ENCODE peak calls at places on chromosomes 5 and 9, in ten cellular contexts. One of them, this sample, is unnamed.
A peak's percentile ranks its signal among the peaks of the same experiment; 100 is the strongest.

GRCh38 chr9:109939698-109940342 is 159.8 kb downstream of the PALM2AKAP2 start:
- DNase-seq in SJSA1: no peak
- DNase-seq in stimulated activated CD4-positive, alpha-beta T cell treated with anti-CD3 and anti-CD28 coated beads, Interleukin-2, amount 100 ng/mL, for 4 hours: no peak
- DNase-seq in activated CD4-positive, alpha-beta memory T cell treated with anti-CD3 and anti-CD28 coated beads for 36 hours: no peak
- DNase-seq in activated CD4-positive, alpha-beta T cell treated with anti-CD3 and anti-CD28 coated beads for 48 hours: no peak
- DNase-seq in Kasumi-1: no peak
- DNase-seq in head of caudate nucleus: no peak
- DNase-seq in Panc1: no peak
- DNase-seq in activated T-helper 1 cell treated with Interleukin-2 at 50 U/mL for 16 hours: no peak
- DNase-seq in activated naive CD4-positive, alpha-beta T cell treated with anti-CD3 and anti-CD28 coated beads, Interleukin-2, amount 50 U/mL, for 16 hours: no peak
- DNase-seq in this sample: no peak

GRCh38 chr5:137304227-137304874 is 194.8 kb downstream of the SPOCK1 start:
- DNase-seq in activated CD4-positive, alpha-beta T cell treated with anti-CD3 and anti-CD28 coated beads for 48 hours: no peak
- DNase-seq in Panc1: no peak
- DNase-seq in Kasumi-1: no peak
- DNase-seq in stimulated activated CD4-positive, alpha-beta T cell treated with anti-CD3 and anti-CD28 coated beads, Interleukin-2, amount 100 ng/mL, for 4 hours: no peak
- DNase-seq in head of caudate nucleus: no peak
- DNase-seq in activated T-helper 1 cell treated with Interleukin-2 at 50 U/mL for 16 hours: no peak
- DNase-seq in SJSA1: no peak
- DNase-seq in activated naive CD4-positive, alpha-beta T cell treated with anti-CD3 and anti-CD28 coated beads, Interleukin-2, amount 50 U/mL, for 16 hours: no peak
- DNase-seq in activated CD4-positive, alpha-beta memory T cell treated with anti-CD3 and anti-CD28 coated beads for 36 hours: no peak
- DNase-seq in this sample: no peak

GRCh38 chr5:173777149-173777548 is 111.0 kb upstream of the CPEB4 start:
- DNase-seq in activated T-helper 1 cell treated with Interleukin-2 at 50 U/mL for 16 hours: no peak
- DNase-seq in activated CD4-positive, alpha-beta memory T cell treated with anti-CD3 and anti-CD28 coated beads for 36 hours: no peak
- DNase-seq in SJSA1: no peak
- DNase-seq in head of caudate nucleus: no peak
- DNase-seq in activated CD4-positive, alpha-beta T cell treated with anti-CD3 and anti-CD28 coated beads for 48 hours: no peak
- DNase-seq in Panc1: no peak
- DNase-seq in activated naive CD4-positive, alpha-beta T cell treated with anti-CD3 and anti-CD28 coated beads, Interleukin-2, amount 50 U/mL, for 16 hours: no peak
- DNase-seq in stimulated activated CD4-positive, alpha-beta T cell treated with anti-CD3 and anti-CD28 coated beads, Interleukin-2, amount 100 ng/mL, for 4 hours: no peak
- DNase-seq in Kasumi-1: no peak
- DNase-seq in this sample: no peak

GRCh38 chr5:100406640-100407039 is 128.5 kb upstream of the FAM174A start:
- DNase-seq in SJSA1: no peak
- DNase-seq in Panc1: no peak
- DNase-seq in activated CD4-positive, alpha-beta T cell treated with anti-CD3 and anti-CD28 coated beads for 48 hours: no peak
- DNase-seq in stimulated activated CD4-positive, alpha-beta T cell treated with anti-CD3 and anti-CD28 coated beads, Interleukin-2, amount 100 ng/mL, for 4 hours: no peak
- DNase-seq in activated CD4-positive, alpha-beta memory T cell treated with anti-CD3 and anti-CD28 coated beads for 36 hours: no peak
- DNase-seq in head of caudate nucleus: no peak
- DNase-seq in activated T-helper 1 cell treated with Interleukin-2 at 50 U/mL for 16 hours: no peak
- DNase-seq in activated naive CD4-positive, alpha-beta T cell treated with anti-CD3 and anti-CD28 coated beads, Interleukin-2, amount 50 U/mL, for 16 hours: no peak
- DNase-seq in Kasumi-1: no peak
- DNase-seq in this sample: no peak

GRCh38 chr5:131854134-131854533 is 57.3 kb upstream of the FNIP1 start:
- DNase-seq in head of caudate nucleus: no peak
- DNase-seq in stimulated activated CD4-positive, alpha-beta T cell treated with anti-CD3 and anti-CD28 coated beads, Interleukin-2, amount 100 ng/mL, for 4 hours: no peak
- DNase-seq in SJSA1: no peak
- DNase-seq in activated naive CD4-positive, alpha-beta T cell treated with anti-CD3 and anti-CD28 coated beads, Interleukin-2, amount 50 U/mL, for 16 hours: no peak
- DNase-seq in activated CD4-positive, alpha-beta memory T cell treated with anti-CD3 and anti-CD28 coated beads for 36 hours: no peak
- DNase-seq in Panc1: no peak
- DNase-seq in Kasumi-1: no peak
- DNase-seq in activated T-helper 1 cell treated with Interleukin-2 at 50 U/mL for 16 hours: no peak
- DNase-seq in activated CD4-positive, alpha-beta T cell treated with anti-CD3 and anti-CD28 coated beads for 48 hours: no peak
- DNase-seq in this sample: no peak

GRCh38 chr9:133772581-133772980 is 34.4 kb upstream of the SARDH start:
- DNase-seq in stimulated activated CD4-positive, alpha-beta T cell treated with anti-CD3 and anti-CD28 coated beads, Interleukin-2, amount 100 ng/mL, for 4 hours: no peak
- DNase-seq in activated T-helper 1 cell treated with Interleukin-2 at 50 U/mL for 16 hours: no peak
- DNase-seq in head of caudate nucleus: peak; percentile 21
- DNase-seq in SJSA1: no peak
- DNase-seq in Kasumi-1: no peak
- DNase-seq in activated CD4-positive, alpha-beta memory T cell treated with anti-CD3 and anti-CD28 coated beads for 36 hours: no peak
- DNase-seq in activated naive CD4-positive, alpha-beta T cell treated with anti-CD3 and anti-CD28 coated beads, Interleukin-2, amount 50 U/mL, for 16 hours: no peak
- DNase-seq in Panc1: no peak
- DNase-seq in activated CD4-positive, alpha-beta T cell treated with anti-CD3 and anti-CD28 coated beads for 48 hours: no peak
- DNase-seq in this sample: no peak

GRCh38 chr5:2919310-2920018 is 168.0 kb upstream of the IRX2 start:
- DNase-seq in activated naive CD4-positive, alpha-beta T cell treated with anti-CD3 and anti-CD28 coated beads, Interleukin-2, amount 50 U/mL, for 16 hours: no peak
- DNase-seq in activated T-helper 1 cell treated with Interleukin-2 at 50 U/mL for 16 hours: no peak
- DNase-seq in stimulated activated CD4-positive, alpha-beta T cell treated with anti-CD3 and anti-CD28 coated beads, Interleukin-2, amount 100 ng/mL, for 4 hours: no peak
- DNase-seq in activated CD4-positive, alpha-beta T cell treated with anti-CD3 and anti-CD28 coated beads for 48 hours: no peak
- DNase-seq in Panc1: no peak
- DNase-seq in activated CD4-positive, alpha-beta memory T cell treated with anti-CD3 and anti-CD28 coated beads for 36 hours: no peak
- DNase-seq in SJSA1: no peak
- DNase-seq in Kasumi-1: no peak
- DNase-seq in head of caudate nucleus: no peak
- DNase-seq in this sample: no peak

GRCh38 chr9:69178583-69179011 is 4.5 kb downstream of the TJP2 start:
- DNase-seq in SJSA1: peak; percentile 55
- DNase-seq in activated CD4-positive, alpha-beta memory T cell treated with anti-CD3 and anti-CD28 coated beads for 36 hours: no peak
- DNase-seq in head of caudate nucleus: no peak
- DNase-seq in activated naive CD4-positive, alpha-beta T cell treated with anti-CD3 and anti-CD28 coated beads, Interleukin-2, amount 50 U/mL, for 16 hours: no peak
- DNase-seq in activated CD4-positive, alpha-beta T cell treated with anti-CD3 and anti-CD28 coated beads for 48 hours: no peak
- DNase-seq in Panc1: no peak
- DNase-seq in activated T-helper 1 cell treated with Interleukin-2 at 50 U/mL for 16 hours: no peak
- DNase-seq in Kasumi-1: no peak
- DNase-seq in stimulated activated CD4-positive, alpha-beta T cell treated with anti-CD3 and anti-CD28 coated beads, Interleukin-2, amount 100 ng/mL, for 4 hours: no peak
- DNase-seq in this sample: no peak

GRCh38 chr5:1018596-1018995 is 10.0 kb downstream of the NKD2 start:
- DNase-seq in activated CD4-positive, alpha-beta T cell treated with anti-CD3 and anti-CD28 coated beads for 48 hours: no peak
- DNase-seq in activated CD4-positive, alpha-beta memory T cell treated with anti-CD3 and anti-CD28 coated beads for 36 hours: no peak
- DNase-seq in stimulated activated CD4-positive, alpha-beta T cell treated with anti-CD3 and anti-CD28 coated beads, Interleukin-2, amount 100 ng/mL, for 4 hours: no peak
- DNase-seq in activated naive CD4-positive, alpha-beta T cell treated with anti-CD3 and anti-CD28 coated beads, Interleukin-2, amount 50 U/mL, for 16 hours: no peak
- DNase-seq in SJSA1: no peak
- DNase-seq in Panc1: no peak
- DNase-seq in Kasumi-1: no peak
- DNase-seq in activated T-helper 1 cell treated with Interleukin-2 at 50 U/mL for 16 hours: no peak
- DNase-seq in head of caudate nucleus: no peak
- DNase-seq in this sample: no peak

GRCh38 chr5:58363850-58364249 is 96.0 kb downstream of the PLK2 start:
- DNase-seq in Panc1: no peak
- DNase-seq in activated CD4-positive, alpha-beta T cell treated with anti-CD3 and anti-CD28 coated beads for 48 hours: no peak
- DNase-seq in activated CD4-positive, alpha-beta memory T cell treated with anti-CD3 and anti-CD28 coated beads for 36 hours: no peak
- DNase-seq in stimulated activated CD4-positive, alpha-beta T cell treated with anti-CD3 and anti-CD28 coated beads, Interleukin-2, amount 100 ng/mL, for 4 hours: no peak
- DNase-seq in head of caudate nucleus: no peak
- DNase-seq in activated T-helper 1 cell treated with Interleukin-2 at 50 U/mL for 16 hours: no peak
- DNase-seq in Kasumi-1: no peak
- DNase-seq in SJSA1: no peak
- DNase-seq in activated naive CD4-positive, alpha-beta T cell treated with anti-CD3 and anti-CD28 coated beads, Interleukin-2, amount 50 U/mL, for 16 hours: no peak
- DNase-seq in this sample: no peak

GRCh38 chr9:113566011-113566711 is 102.6 kb downstream of the RGS3 start:
- DNase-seq in stimulated activated CD4-positive, alpha-beta T cell treated with anti-CD3 and anti-CD28 coated beads, Interleukin-2, amount 100 ng/mL, for 4 hours: no peak
- DNase-seq in activated T-helper 1 cell treated with Interleukin-2 at 50 U/mL for 16 hours: no peak
- DNase-seq in Panc1: no peak
- DNase-seq in Kasumi-1: no peak
- DNase-seq in activated CD4-positive, alpha-beta memory T cell treated with anti-CD3 and anti-CD28 coated beads for 36 hours: no peak
- DNase-seq in SJSA1: no peak
- DNase-seq in activated naive CD4-positive, alpha-beta T cell treated with anti-CD3 and anti-CD28 coated beads, Interleukin-2, amount 50 U/mL, for 16 hours: no peak
- DNase-seq in head of caudate nucleus: no peak
- DNase-seq in activated CD4-positive, alpha-beta T cell treated with anti-CD3 and anti-CD28 coated beads for 48 hours: no peak
- DNase-seq in this sample: no peak

This sample was measured in SK-N-MC.